ENCODE peak calls at places on chromosomes 6 and 20, in four cellular contexts. D, F, E and J are unnamed samples.
A peak's percentile ranks its signal among the peaks of the same experiment; 100 is the strongest.

GRCh38 chr6:116779569-116780164 is 14.1 kb upstream of the FAM162B start:
- DNase-seq in F (peak; percentile 6), D (peak; percentile 58), E (no peak), J (peak; percentile 27)

GRCh38 chr6:137117605-137118004 is 55.8 kb downstream of the IL22RA2 start:
- DNase-seq in E (no peak), D (no peak), F (no peak), J (no peak)

GRCh38 chr6:169839898-169840631 is 88.6 kb downstream of the ERMARD start:
- DNase-seq in F (no peak), E (no peak), D (no peak), J (no peak)

GRCh38 chr6:79425589-79426311 is 111.5 kb downstream of the LCA5 start:
- DNase-seq in E (no peak), F (no peak), D (no peak), J (no peak)

GRCh38 chr6:88048556-88048955 is 915 bp downstream of the SPACA1 start:
- DNase-seq in D (no peak), E (no peak), F (no peak), J (no peak)

GRCh38 chr20:4084096-4084495 is 68.7 kb upstream of the RNF24 start:
- DNase-seq in E (no peak), F (no peak), D (no peak), J (no peak)

GRCh38 chr6:166493427-166494100 is 92.9 kb downstream of the RAMACL start:
- DNase-seq in E (no peak), F (no peak), D (no peak), J (no peak)

GRCh38 chr6:158638393-158638792 is 6.2 kb downstream of the DYNLT1 start:
- DNase-seq in D (no peak), E (no peak), F (no peak), J (no peak)

GRCh38 chr6:146901940-146902816 is 302.0 kb upstream of the STXBP5 start:
- DNase-seq in E (no peak), D (peak; percentile 10), F (peak; percentile 5), J (no peak)

GRCh38 chr6:107744927-107745326 is 79.2 kb downstream of the SCML4 start:
- DNase-seq in D (no peak), E (no peak), F (no peak), J (no peak)

GRCh38 chr6:52418606-52419005 is 1.5 kb upstream of the EFHC1 start:
- DNase-seq in E (no peak), D (no peak), F (no peak), J (no peak)

GRCh38 chr6:118223316-118223715 is 316.3 kb downstream of the SLC35F1 start:
- DNase-seq in D (no peak), E (no peak), F (no peak), J (no peak)

GRCh38 chr6:24691550-24691949 is 24.7 kb downstream of the ACOT13 start:
- DNase-seq in E (no peak), D (no peak), F (no peak), J (no peak)

GRCh38 chr20:23938118-23938438 is 50.5 kb downstream of the GGTLC1 start:
- DNase-seq in F (no peak), D (no peak), E (no peak), J (no peak)

GRCh38 chr6:25971187-25971811 is 8.7 kb downstream of the TRIM38 start:
- DNase-seq in F (peak; percentile 29), E (no peak), D (peak; percentile 29), J (peak; percentile 63)

GRCh38 chr6:28981391-28981832 is 23.7 kb downstream of the ZNF311 start:
- DNase-seq in E (no peak), D (peak; percentile 82), F (no peak), J (peak; percentile 89)

GRCh38 chr6:170042596-170043118 is 248.2 kb downstream of the DLL1 start:
- DNase-seq in D (no peak), E (no peak), F (no peak), J (peak; percentile 50)

GRCh38 chr20:37390891-37391525 is 45.1 kb downstream of the SRC start:
- DNase-seq in F (no peak), E (no peak), D (peak; percentile 93), J (no peak)

GRCh38 chr20:1900321-1900791 is 5.1 kb downstream of the SIRPA start:
- DNase-seq in D (peak; percentile 89), F (peak; percentile 98), E (peak; percentile 73), J (peak; percentile 44)

GRCh38 chr6:42520786-42521607 is 42.8 kb upstream of the UBR2 start:
- DNase-seq in F (no peak), D (no peak), E (no peak), J (no peak)

GRCh38 chr20:49583669-49584417 is 15.9 kb upstream of the PTGIS start:
- DNase-seq in E (no peak), D (peak; percentile 97), F (peak; percentile 82), J (peak; percentile 73)

GRCh38 chr6:168209420-168209819 is 110.2 kb downstream of the DACT2 start:
- DNase-seq in F (no peak), E (no peak), D (no peak), J (no peak)

GRCh38 chr6:70834520-70834919 is 122.3 kb downstream of the B3GAT2 start:
- DNase-seq in D (no peak), E (no peak), F (no peak), J (no peak)

GRCh38 chr6:134074151-134074712 is 21.8 kb upstream of the SLC2A12 start:
- DNase-seq in D (peak; percentile 9), E (peak; percentile 72), F (no peak), J (no peak)

GRCh38 chr6:65199121-65199520 is 507.9 kb downstream of the EYS start:
- DNase-seq in D (no peak), E (no peak), F (no peak), J (no peak)

GRCh38 chr20:58944610-58945009 is 36.4 kb upstream of the NELFCD start:
- DNase-seq in D (no peak), E (no peak), F (no peak), J (no peak)

GRCh38 chr20:24772667-24773066 is 176.4 kb upstream of the CST7 start:
- DNase-seq in E (no peak), F (no peak), D (no peak), J (no peak)

GRCh38 chr6:20211941-20212391 is 303 bp downstream of the MBOAT1 start:
- DNase-seq in E (no peak), D (no peak), F (peak; percentile 28), J (peak; percentile 44)

GRCh38 chr6:108350528-108350927 is 55.7 kb downstream of the AFG1L start:
- DNase-seq in D (no peak), F (no peak), E (no peak), J (no peak)

GRCh38 chr6:90315354-90315960 is 18.8 kb upstream of the BACH2 start:
- DNase-seq in F (no peak), D (no peak), E (no peak), J (no peak)

GRCh38 chr6:89793586-89793985 is 26.0 kb downstream of the MDN1 start:
- DNase-seq in E (no peak), F (no peak), D (no peak), J (no peak)

GRCh38 chr6:162852810-162853577 is 125.2 kb downstream of the PACRG start:
- DNase-seq in F (no peak), D (no peak), E (no peak), J (no peak)

GRCh38 chr6:162856885-162857284 is 129.1 kb downstream of the PACRG start:
- DNase-seq in F (peak; percentile 5), E (peak; percentile 58), D (peak; percentile 64), J (no peak)

GRCh38 chr6:162854734-162855191 is 127.0 kb downstream of the PACRG start:
- DNase-seq in E (no peak), D (no peak), F (no peak), J (no peak)

GRCh38 chr6:162854228-162854627 is 126.5 kb downstream of the PACRG start:
- DNase-seq in E (no peak), F (no peak), D (no peak), J (no peak)

DNA sequence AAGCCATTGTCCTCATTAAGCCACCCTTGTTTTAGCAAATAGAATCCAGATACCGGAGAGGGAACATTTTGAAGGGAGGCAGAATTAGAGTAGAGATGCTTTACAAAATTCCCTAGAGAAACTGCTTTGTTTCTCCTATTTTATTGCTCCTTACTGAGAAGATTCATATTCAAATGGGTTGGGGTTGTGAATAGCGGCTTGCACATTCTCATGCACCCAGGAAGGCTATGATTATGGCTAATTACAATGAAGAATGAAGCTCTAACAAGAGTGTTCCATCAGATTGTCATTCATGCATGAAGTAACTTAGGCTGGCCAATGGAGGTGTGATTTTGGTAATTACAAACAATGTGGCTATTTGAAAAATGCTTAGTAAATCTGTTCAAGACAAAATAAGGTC is 129.5 kb downstream of the PACRG start:
- DNase-seq in F (no peak), D (no peak), E (no peak), J (no peak)
- TF ChIP-seq EP300 in F (no peak), D (no peak), E (no peak), J (no peak)

GRCh38 chr20:44271915-44272663 is 25.0 kb downstream of the GDAP1L1 start:
- DNase-seq in E (peak; percentile 27), F (no peak), D (no peak), J (peak; percentile 20)
- TF ChIP-seq JUN in E (no peak), F (no peak), D (no peak), J (no peak)

GRCh38 chr20:774016-774679 is 5.8 kb upstream of the SLC52A3 start:
- DNase-seq in E (no peak), D (no peak), F (no peak), J (no peak)

GRCh38 chr20:775679-776135 is 7.4 kb upstream of the SLC52A3 start:
- DNase-seq in D (no peak), E (peak; percentile 31), F (no peak), J (peak; percentile 64)

GRCh38 chr20:776165-776564 is 7.9 kb upstream of the SLC52A3 start:
- DNase-seq in F (no peak), D (no peak), E (no peak), J (no peak)

GRCh38 chr20:772806-773205 is 4.5 kb upstream of the SLC52A3 start:
- DNase-seq in F (no peak), E (no peak), D (no peak), J (no peak)

DNA sequence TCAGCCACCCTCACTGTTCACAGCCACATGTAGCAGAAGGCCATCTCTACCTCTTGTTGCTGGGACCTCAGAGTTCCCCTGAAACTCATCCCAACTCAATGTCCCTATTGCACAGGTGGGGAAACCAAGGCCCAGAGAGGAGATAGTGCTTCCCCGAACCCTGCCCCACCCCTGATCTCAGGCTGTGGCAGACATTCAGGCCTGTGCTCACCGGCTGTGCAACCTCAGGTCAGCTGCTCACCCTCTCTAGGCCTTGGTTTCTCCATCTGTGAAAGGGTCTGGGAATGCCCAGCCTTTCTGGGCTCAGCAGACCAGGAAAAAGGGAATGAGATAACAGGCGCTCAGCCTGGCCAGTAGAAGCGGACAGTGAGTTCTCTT is 6.4 kb upstream of the SLC52A3 start:
- DNase-seq in E (no peak), D (no peak), F (no peak), J (no peak)
- TF ChIP-seq EP300 in E (no peak), D (no peak), F (no peak), J (no peak)

GRCh38 chr6:81890846-81891245 is 138.4 kb upstream of the TENT5A start:
- DNase-seq in F (no peak), E (no peak), D (no peak), J (no peak)
- TF ChIP-seq JUN in F (no peak), E (no peak), D (no peak), J (no peak)